ENCODE peak calls at places on chromosomes 7 and 10, in six cellular contexts. D is RCC 7860; M is H54; U is stimulated activated CD4-positive, alpha-beta T cell treated with anti-CD3 and anti-CD28 coated beads, Interleukin-15, amount 100 ng/mL, for 24 hours; P is heart right ventricle; R is fibroblast of lung. K is an unnamed sample.

GRCh38 chr10:6382081-6382480 is 179.3 kb downstream of the PFKFB3 start:
- DNase-seq in D (no peak), M (no peak), U (peak), P (no peak), R (peak), K (no peak)

GRCh38 chr7:29989257-29989995 is at the start of gene SCRN1:
- DNase-seq in D (no peak), M (peak), U (peak), P (peak), R (peak), K (peak)

GRCh38 chr10:95183451-95184230 is 10.4 kb upstream of the ACSM6 start:
- DNase-seq in D (peak), M (peak), U (peak), P (peak), R (peak), K (peak)

GRCh38 chr7:77338260-77338659 is 77.9 kb downstream of the GSAP start:
- DNase-seq in D (no peak), M (no peak), U (no peak), P (no peak), R (no peak), K (no peak)

GRCh38 chr7:92306153-92306552 is 60.4 kb downstream of the ANKIB1 start:
- DNase-seq in D (no peak), M (peak), U (no peak), P (no peak), R (no peak), K (no peak)

GRCh38 chr10:89916481-89916880 is 215.1 kb downstream of the KIF20B start:
- DNase-seq in D (no peak), M (no peak), U (no peak), P (no peak), R (no peak), K (no peak)

GRCh38 chr10:2924425-2924824 is 142.9 kb upstream of the PFKP start:
- DNase-seq in D (no peak), M (no peak), U (no peak), P (no peak), R (no peak), K (no peak)

GRCh38 chr10:81920213-81920829 is 45.3 kb downstream of the NRG3 start:
- DNase-seq in D (no peak), M (peak), U (peak), P (no peak), R (no peak), K (peak)

GRCh38 chr10:48820699-48821098 is 118.9 kb downstream of the LRRC18 start:
- DNase-seq in D (no peak), M (no peak), U (no peak), P (no peak), R (no peak), K (no peak)

GRCh38 chr10:132749428-132749780 is 36.5 kb downstream of the NKX6-2 start:
- DNase-seq in D (no peak), M (no peak), U (no peak), P (no peak), R (no peak), K (no peak)

GRCh38 chr10:51983481-51983880 is 284.1 kb upstream of the CSTF2T start:
- DNase-seq in D (no peak), M (no peak), U (no peak), P (no peak), R (no peak), K (no peak)

GRCh38 chr10:44261296-44261695 is 123.6 kb downstream of the CXCL12 start:
- DNase-seq in D (no peak), M (no peak), U (no peak), P (peak), R (no peak), K (no peak)

GRCh38 chr7:55651057-55651456 is 78.8 kb upstream of the VOPP1 start:
- DNase-seq in D (no peak), M (no peak), U (no peak), P (no peak), R (no peak), K (no peak)

GRCh38 chr7:19558527-19558926 is 150.3 kb downstream of the POLR1F start:
- DNase-seq in D (peak), M (no peak), U (no peak), P (no peak), R (no peak), K (no peak)

GRCh38 chr7:63027075-63027474 is 971.6 kb upstream of the ZNF722 start:
- DNase-seq in D (no peak), M (no peak), U (no peak), P (no peak), R (no peak), K (no peak)

K was measured in HuH-7.5.